ENCODE peak calls at places on chromosomes 5 and 9, in seven cellular contexts. D is HCT116, P is endodermal cell, T is fibroblast of lung, V is neuronal stem cell, N is IMR-90, E is neural progenitor cell. Z is an unnamed sample.

GRCh38 chr5:2164586-2164985 is 281.9 kb upstream of the IRX4 start:
- DNase-seq in P (no peak), D (no peak), T (no peak), E (no peak), N (no peak), V (no peak), Z (no peak)

GRCh38 chr5:50365615-50366251 is 75.4 kb downstream of the EMB start:
- DNase-seq in N (no peak), V (no peak), E (no peak), T (no peak), P (no peak), D (no peak), Z (no peak)

GRCh38 chr9:93830224-93830596 is 124.9 kb downstream of the BARX1 start:
- DNase-seq in N (no peak), P (no peak), E (no peak), T (no peak), D (no peak), V (no peak), Z (no peak)

GRCh38 chr5:6307304-6307703 is 71.0 kb downstream of the MED10 start:
- DNase-seq in N (no peak), D (no peak), E (peak; percentile 6), T (no peak), P (no peak), V (no peak), Z (no peak)

GRCh38 chr5:147417133-147417813 is 92.6 kb downstream of the DPYSL3 start:
- DNase-seq in V (no peak), N (peak; percentile 77), D (no peak), E (no peak), T (peak; percentile 97), P (no peak), Z (peak; percentile 34)

GRCh38 chr9:122075135-122076030 is 17.7 kb downstream of the TTLL11 start:
- DNase-seq in P (no peak), D (no peak), V (no peak), N (peak; percentile 46), T (no peak), E (no peak), Z (no peak)

GRCh38 chr9:34032631-34033030 is 16.1 kb downstream of the UBAP2 start:
- DNase-seq in D (no peak), T (no peak), V (no peak), E (no peak), N (no peak), P (no peak), Z (no peak)

GRCh38 chr5:96629774-96630173 is 32.4 kb upstream of the CAST start:
- DNase-seq in N (peak; percentile 89), V (no peak), D (peak; percentile 22), T (peak; percentile 99), P (no peak), E (peak; percentile 44), Z (peak; percentile 79)

DNA sequence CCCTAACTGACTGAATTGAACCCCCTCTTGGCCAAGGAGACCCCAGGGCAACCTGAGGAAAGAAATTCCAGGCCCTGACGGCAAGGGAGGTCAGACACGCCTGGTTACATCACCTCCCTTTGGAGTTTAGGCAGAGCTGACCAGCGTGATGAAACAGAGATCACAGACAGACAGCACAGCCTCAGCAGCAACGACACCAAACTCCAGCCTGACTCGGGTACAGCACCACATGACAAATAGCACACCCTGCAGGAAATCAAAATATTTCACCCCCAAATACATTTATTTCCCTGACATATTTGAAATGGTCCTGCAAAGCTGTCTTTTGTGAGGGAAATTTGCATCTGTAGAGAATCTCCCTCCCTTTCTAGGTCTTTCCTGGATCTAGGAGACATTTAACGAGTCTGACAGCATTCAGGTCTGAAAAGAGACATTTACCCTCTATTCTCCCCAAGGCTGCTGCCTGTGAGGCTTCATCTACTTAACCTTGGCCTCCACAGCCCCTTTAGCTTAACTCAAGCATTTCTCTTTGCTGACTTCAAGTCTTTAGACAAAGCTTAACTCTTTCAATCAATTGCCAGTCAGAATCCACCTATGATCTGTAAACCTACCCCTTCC is 2.6 kb downstream of the QSOX2 start:
- DNase-seq in P (no peak), V (no peak), T (no peak), D (no peak), N (no peak), E (no peak), Z (no peak)
- H3K9ac ChIP-seq in P (no peak overlapping the region), V (peak overlapping the region; percentile 30), T (no peak overlapping the region), D (no peak overlapping the region), N (no peak overlapping the region), E (no peak overlapping the region), Z (no peak overlapping the region)

DNA sequence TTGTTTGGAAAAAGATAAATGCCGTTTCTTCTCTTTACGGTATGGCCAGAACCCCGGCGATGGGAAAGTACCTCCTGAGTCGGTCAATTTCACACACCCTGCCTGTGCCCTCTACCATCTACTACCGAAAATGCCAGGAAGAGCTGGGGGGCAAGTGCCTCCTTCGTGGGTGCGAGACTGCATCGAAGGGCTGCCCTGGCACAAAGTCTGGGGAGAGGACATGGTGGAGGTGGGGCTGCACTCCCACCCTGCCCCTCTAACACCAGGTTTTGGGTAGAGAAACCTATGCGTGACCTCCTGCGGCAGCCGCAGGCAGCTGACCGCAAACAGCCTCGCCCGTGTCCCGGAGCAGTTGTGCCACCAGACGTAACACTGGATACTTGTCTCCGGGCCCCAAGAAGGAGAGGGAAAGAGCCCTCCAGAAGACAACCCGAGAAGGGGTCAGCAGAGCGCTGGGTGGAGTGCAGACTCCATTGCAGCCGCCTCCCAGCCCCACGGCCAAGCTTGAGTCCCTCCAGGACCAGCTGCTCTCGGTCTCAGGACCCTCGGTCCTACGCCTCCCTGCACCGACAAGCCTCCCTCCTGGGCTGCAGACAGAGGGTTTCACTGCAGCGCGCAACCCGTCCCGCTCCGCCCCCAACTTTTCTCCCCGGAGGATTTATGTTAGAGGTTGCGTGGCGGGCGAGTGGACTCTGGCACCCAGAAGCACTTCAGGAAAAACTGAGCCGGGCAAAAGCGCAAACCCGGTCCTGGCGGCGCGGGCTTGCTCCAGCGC is 823 bp upstream of the PRDM6 start:
- DNase-seq in N (no peak), P (peak; percentile 80), T (peak; percentile 20), D (no peak), E (peak; percentile 54), V (no peak), Z (no peak)
- H3K9ac ChIP-seq in N (peak overlapping the region; percentile 18), P (no peak overlapping the region), T (peak overlapping the region; percentile 50), D (no peak overlapping the region), E (no peak overlapping the region), V (peak overlapping the region; percentile 6), Z (no peak overlapping the region)

GRCh38 chr9:75912951-75913350 is 22.5 kb downstream of the PCSK5 start:
- DNase-seq in N (no peak), P (no peak), E (peak; percentile 11), V (no peak), T (peak; percentile 13), D (no peak), Z (no peak)

GRCh38 chr9:75909776-75910175 is 19.3 kb downstream of the PCSK5 start:
- DNase-seq in T (peak; percentile 16), P (no peak), E (no peak), V (no peak), D (peak; percentile 21), N (no peak), Z (no peak)

GRCh38 chr9:75911390-75911789 is 20.9 kb downstream of the PCSK5 start:
- DNase-seq in D (no peak), T (no peak), E (no peak), V (no peak), N (no peak), P (no peak), Z (no peak)

GRCh38 chr9:75907863-75908262 is 17.4 kb downstream of the PCSK5 start:
- DNase-seq in E (no peak), T (no peak), V (no peak), D (no peak), N (no peak), P (no peak), Z (no peak)

DNA sequence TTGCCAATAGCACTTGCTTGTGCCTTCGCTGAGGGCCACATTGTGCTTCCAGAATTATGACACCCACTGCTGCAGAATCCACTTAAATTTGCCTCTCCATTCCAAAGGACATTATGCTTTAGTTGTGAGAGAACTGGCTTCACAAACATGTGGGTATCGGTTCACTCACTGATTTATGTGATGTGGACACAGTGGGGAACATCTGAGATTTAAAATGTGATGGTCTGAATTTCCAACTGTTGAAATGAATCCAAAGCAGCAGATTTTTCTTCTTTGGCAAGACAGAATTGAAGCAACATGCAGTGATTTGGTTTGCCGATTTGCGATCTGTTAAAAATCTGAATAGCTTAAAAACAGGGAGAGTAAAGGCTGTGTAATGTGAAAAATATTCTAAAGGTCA is 20.2 kb downstream of the PCSK5 start:
- DNase-seq in P (no peak), T (no peak), D (no peak), E (no peak), V (no peak), N (no peak), Z (no peak)
- H3K9ac ChIP-seq in P (no peak overlapping the region), T (no peak overlapping the region), D (no peak overlapping the region), E (no peak overlapping the region), V (no peak overlapping the region), N (no peak overlapping the region), Z (no peak overlapping the region)

GRCh38 chr5:141559481-141559880 is 59.3 kb downstream of the DIAPH1 start:
- DNase-seq in N (peak; percentile 73), V (no peak), P (no peak), T (peak; percentile 82), E (no peak), D (no peak), Z (peak; percentile 37)
- H3K9ac ChIP-seq in N (peak overlapping the region; percentile 51), V (no peak overlapping the region), P (no peak overlapping the region), T (peak overlapping the region; percentile 9), E (no peak overlapping the region), D (no peak overlapping the region), Z (peak overlapping the region; percentile 65)

DNA sequence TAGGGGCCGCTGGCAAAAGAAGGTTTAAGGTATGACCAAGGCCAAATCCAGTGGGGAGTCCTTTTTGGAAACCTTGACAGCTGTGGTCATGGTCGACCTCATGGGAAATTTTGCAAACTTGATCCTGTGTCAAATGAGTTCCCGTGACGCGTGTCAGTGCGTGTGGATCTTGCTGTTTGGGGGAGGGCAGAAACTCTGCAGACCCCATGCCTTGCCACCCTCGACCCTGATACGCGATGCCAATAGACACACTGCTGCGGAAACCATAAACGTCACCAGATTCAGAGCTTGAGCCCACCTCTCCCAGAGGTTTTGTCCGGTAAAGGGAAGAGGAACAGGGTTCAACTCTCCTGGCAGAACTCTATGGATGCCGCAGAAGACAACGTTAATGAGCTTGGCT is 104.7 kb downstream of the ADAMTS2 start:
- DNase-seq in T (no peak), N (no peak), D (no peak), V (no peak), E (no peak), P (peak; percentile 12), Z (no peak)
- H3K9ac ChIP-seq in T (no peak overlapping the region), N (no peak overlapping the region), D (no peak overlapping the region), V (no peak overlapping the region), E (no peak overlapping the region), P (no peak overlapping the region), Z (no peak overlapping the region)

DNA sequence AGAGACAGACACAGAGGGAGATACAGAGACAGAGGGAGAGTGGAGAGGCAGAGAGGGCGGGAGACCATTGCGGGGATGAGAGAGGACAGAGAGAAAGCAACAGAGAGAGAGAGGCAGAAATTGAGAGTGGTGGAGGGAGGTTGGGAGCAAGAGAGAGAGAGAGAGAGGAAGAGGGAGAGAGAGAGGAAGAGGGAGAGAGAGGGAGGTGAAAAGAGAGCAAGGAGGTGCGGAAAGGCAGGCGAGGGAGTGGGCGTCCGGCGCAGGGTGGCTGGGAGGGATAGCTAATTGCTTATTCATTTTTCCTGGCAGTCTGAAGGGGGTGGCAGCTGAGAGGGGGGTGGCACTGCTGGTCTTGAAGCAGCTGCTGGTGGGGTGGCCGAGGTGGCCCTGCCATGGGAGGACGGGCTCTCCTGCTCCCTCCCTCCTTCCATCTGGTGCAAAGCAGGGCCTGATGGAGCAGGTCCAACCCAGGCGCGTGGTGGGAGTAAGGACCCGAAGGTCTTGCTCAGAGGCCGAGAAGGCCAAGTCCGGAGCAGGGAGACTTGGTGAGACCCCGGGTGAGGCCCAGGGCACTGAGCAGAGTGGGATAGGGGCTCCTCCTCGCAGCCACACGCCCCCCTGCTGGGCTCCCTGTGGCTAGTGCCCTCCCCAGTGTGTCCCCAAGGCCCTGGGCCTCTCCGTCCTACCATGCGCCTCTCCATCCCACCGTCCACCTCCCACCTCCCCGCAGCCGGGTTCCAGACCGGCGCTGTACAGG is 25.3 kb upstream of the RNU6ATAC start:
- DNase-seq in V (no peak), D (no peak), N (no peak), P (peak; percentile 49), T (peak; percentile 55), E (no peak), Z (peak; percentile 20)
- H3K9ac ChIP-seq in V (no peak overlapping the region), D (no peak overlapping the region), N (no peak overlapping the region), P (no peak overlapping the region), T (no peak overlapping the region), E (no peak overlapping the region), Z (no peak overlapping the region)

Z was measured in adipocyte.